ENCODE peak calls at places on chromosomes 5 and 9, in four cellular contexts. I is activated CD4-positive, alpha-beta T cell treated with anti-CD3 and anti-CD28 coated beads, Interleukin-2, amount 50 U/mL, for 48 hours; Q is HS-27A; V is astrocyte. U is an unnamed sample.

GRCh38 chr9:4987996-4988421 is 2.9 kb downstream of the JAK2 start:
- DNase-seq in I (peak; percentile 38), Q (no peak), V (peak; percentile 47), U (peak; percentile 17)

GRCh38 chr9:78023003-78023741 is 8.4 kb downstream of the GNAQ start:
- DNase-seq in I (no peak), Q (no peak), V (peak; percentile 83), U (no peak)

GRCh38 chr5:132243366-132243977 is 14.0 kb upstream of the PDLIM4 start:
- DNase-seq in I (no peak), Q (no peak), V (no peak), U (no peak)

GRCh38 chr5:181170237-181170830 is 22.9 kb downstream of the OR2V2 start:
- DNase-seq in I (no peak), Q (no peak), V (no peak), U (no peak)

GRCh38 chr5:36041537-36041845 is 25.2 kb downstream of the UGT3A2 start:
- DNase-seq in I (no peak), Q (no peak), V (no peak), U (no peak)

GRCh38 chr5:16508730-16509531 is 43.3 kb upstream of the ZNF622 start:
- DNase-seq in I (no peak), Q (no peak), V (no peak), U (no peak)

GRCh38 chr9:90092512-90092911 is 487.7 kb downstream of the GADD45G start:
- DNase-seq in I (no peak), Q (no peak), V (no peak), U (no peak)

GRCh38 chr5:119678351-119679028 is 49.1 kb downstream of the FAM170A start:
- DNase-seq in I (no peak), Q (no peak), V (no peak), U (no peak)

GRCh38 chr5:72510610-72511121 is 3.5 kb upstream of the ZNF366 start:
- DNase-seq in I (no peak), Q (no peak), V (peak; percentile 88), U (peak; percentile 42)

GRCh38 chr9:16121593-16121992 is 568.8 kb downstream of the CCDC171 start:
- DNase-seq in I (no peak), Q (no peak), V (peak; percentile 58), U (no peak)

GRCh38 chr5:117103703-117104102 is 529.1 kb upstream of the SEMA6A start:
- DNase-seq in I (no peak), Q (no peak), V (no peak), U (no peak)

GRCh38 chr9:36543916-36544315 is 28.8 kb upstream of the MELK start:
- DNase-seq in I (no peak), Q (no peak), V (peak; percentile 79), U (no peak)

GRCh38 chr5:88660947-88661869 is 221.8 kb downstream of the MEF2C start:
- DNase-seq in I (no peak), Q (peak; percentile 34), V (peak; percentile 97), U (no peak)

GRCh38 chr5:178383301-178383918 is 150.8 kb upstream of the PHYKPL start:
- DNase-seq in I (no peak), Q (no peak), V (no peak), U (no peak)

GRCh38 chr5:25858019-25858418 is 1180.4 kb downstream of the CDH9 start:
- DNase-seq in I (no peak), Q (no peak), V (no peak), U (no peak)

GRCh38 chr5:60722416-60722815 is 22.4 kb upstream of the DEPDC1B start:
- DNase-seq in I (no peak), Q (no peak), V (no peak), U (no peak)

GRCh38 chr5:142472306-142472951 is 147.6 kb upstream of the SPRY4 start:
- DNase-seq in I (peak; percentile 47), Q (peak; percentile 54), V (peak; percentile 92), U (no peak)

GRCh38 chr5:179553875-179554274 is 3.5 kb downstream of the RUFY1 start:
- DNase-seq in I (no peak), Q (no peak), V (peak; percentile 64), U (no peak)

GRCh38 chr9:93309889-93310425 is 126.0 kb downstream of the WNK2 start:
- DNase-seq in I (no peak), Q (no peak), V (no peak), U (no peak)

GRCh38 chr5:112366987-112367386 is 52.1 kb downstream of the EPB41L4A start:
- DNase-seq in I (no peak), Q (no peak), V (no peak), U (no peak)

GRCh38 chr9:134130503-134131375 is 5.1 kb upstream of the WDR5 start:
- DNase-seq in I (no peak), Q (no peak), V (no peak), U (no peak)